ENCODE peak calls at places on chromosomes 2 and 18, in four cellular contexts. A is neural progenitor cell, H is sigmoid colon, R is heart left ventricle. W is an unnamed sample.
A peak's percentile ranks its signal among the peaks of the same experiment; 100 is the strongest.

GRCh38 chr2:239308696-239309397 is 92.0 kb downstream of the HDAC4 start:
- DNase-seq in R (no peak), H (peak; percentile 90), A (no peak), W (no peak)

GRCh38 chr18:13566941-13567762 is 159.2 kb downstream of the FAM210A start:
- DNase-seq in R (peak; percentile 56), A (no peak), H (peak; percentile 82), W (peak; percentile 43)

GRCh38 chr18:77550625-77551024 is 301.0 kb downstream of the GALR1 start:
- DNase-seq in R (no peak), H (no peak), A (no peak), W (no peak)

GRCh38 chr18:6504605-6505510 is 90.1 kb upstream of the L3MBTL4 start:
- DNase-seq in R (no peak), A (no peak), H (no peak), W (no peak)

GRCh38 chr2:108971661-108972566 is 17.1 kb downstream of the EDAR start:
- DNase-seq in R (peak; percentile 65), A (no peak), H (no peak), W (no peak)

GRCh38 chr2:201827621-201828020 is 21.3 kb downstream of the CDK15 start:
- DNase-seq in R (no peak), H (no peak), A (no peak), W (no peak)

GRCh38 chr2:183937220-183937619 is 661.1 kb upstream of the ZNF804A start:
- DNase-seq in R (no peak), H (no peak), A (no peak), W (no peak)

GRCh38 chr2:150309681-150310080 is 177.8 kb downstream of the RND3 start:
- DNase-seq in H (no peak), R (no peak), A (no peak), W (no peak)

GRCh38 chr18:21443776-21444464 is 156.6 kb downstream of the ESCO1 start:
- DNase-seq in H (no peak), A (no peak), R (no peak), W (no peak)

GRCh38 chr2:231378028-231378722 is 17.3 kb upstream of the B3GNT7 start:
- DNase-seq in H (no peak), A (no peak), R (no peak), W (no peak)

GRCh38 chr2:163182764-163183354 is 344.3 kb upstream of the KCNH7 start:
- DNase-seq in H (no peak), R (no peak), A (no peak), W (no peak)

GRCh38 chr18:35041752-35042379 is 653 bp downstream of the MAPRE2 start:
- DNase-seq in R (no peak), H (no peak), A (peak; percentile 36), W (peak; percentile 31)

GRCh38 chr2:24766609-24767008 is 26.6 kb downstream of the PTRHD1 start:
- DNase-seq in H (no peak), A (no peak), R (no peak), W (no peak)

GRCh38 chr18:46050268-46050667 is 21.8 kb downstream of the PSTPIP2 start:
- DNase-seq in A (no peak), R (no peak), H (no peak), W (no peak)

GRCh38 chr18:23573020-23573419 is 13.3 kb downstream of the NPC1 start:
- DNase-seq in R (no peak), H (no peak), A (no peak), W (no peak)

GRCh38 chr18:23573948-23574431 is 12.3 kb downstream of the NPC1 start:
- DNase-seq in R (no peak), A (no peak), H (no peak), W (no peak)

GRCh38 chr18:23574611-23575308 is 11.5 kb downstream of the NPC1 start:
- DNase-seq in A (no peak), H (no peak), R (no peak), W (no peak)

GRCh38 chr18:23572570-23572969 is 13.7 kb downstream of the NPC1 start:
- DNase-seq in A (no peak), H (no peak), R (no peak), W (no peak)

GRCh38 chr18:23575309-23575651 is 11.0 kb downstream of the NPC1 start:
- DNase-seq in R (no peak), A (no peak), H (no peak), W (no peak)
- H3K27ac ChIP-seq in R (no peak overlapping the region), A (no peak overlapping the region), H (no peak overlapping the region), W (peak overlapping the region; percentile 38)

GRCh38 chr2:240501531-240501991 is 56.2 kb downstream of the ANKMY1 start:
- DNase-seq in H (no peak), R (no peak), A (no peak), W (no peak)

GRCh38 chr2:240502059-240502429 is 55.7 kb downstream of the ANKMY1 start:
- DNase-seq in A (no peak), H (no peak), R (no peak), W (no peak)

GRCh38 chr2:240503848-240504247 is 53.9 kb downstream of the ANKMY1 start:
- DNase-seq in H (no peak), A (no peak), R (no peak), W (no peak)

GRCh38 chr2:240503375-240503774 is 54.4 kb downstream of the ANKMY1 start:
- DNase-seq in A (no peak), R (no peak), H (no peak), W (no peak)

GRCh38 chr2:240502430-240503121 is 55.2 kb downstream of the ANKMY1 start:
- DNase-seq in H (no peak), R (no peak), A (no peak), W (no peak)
- H3K27ac ChIP-seq in H (no peak overlapping the region), R (no peak overlapping the region), A (no peak overlapping the region), W (no peak overlapping the region)

DNA sequence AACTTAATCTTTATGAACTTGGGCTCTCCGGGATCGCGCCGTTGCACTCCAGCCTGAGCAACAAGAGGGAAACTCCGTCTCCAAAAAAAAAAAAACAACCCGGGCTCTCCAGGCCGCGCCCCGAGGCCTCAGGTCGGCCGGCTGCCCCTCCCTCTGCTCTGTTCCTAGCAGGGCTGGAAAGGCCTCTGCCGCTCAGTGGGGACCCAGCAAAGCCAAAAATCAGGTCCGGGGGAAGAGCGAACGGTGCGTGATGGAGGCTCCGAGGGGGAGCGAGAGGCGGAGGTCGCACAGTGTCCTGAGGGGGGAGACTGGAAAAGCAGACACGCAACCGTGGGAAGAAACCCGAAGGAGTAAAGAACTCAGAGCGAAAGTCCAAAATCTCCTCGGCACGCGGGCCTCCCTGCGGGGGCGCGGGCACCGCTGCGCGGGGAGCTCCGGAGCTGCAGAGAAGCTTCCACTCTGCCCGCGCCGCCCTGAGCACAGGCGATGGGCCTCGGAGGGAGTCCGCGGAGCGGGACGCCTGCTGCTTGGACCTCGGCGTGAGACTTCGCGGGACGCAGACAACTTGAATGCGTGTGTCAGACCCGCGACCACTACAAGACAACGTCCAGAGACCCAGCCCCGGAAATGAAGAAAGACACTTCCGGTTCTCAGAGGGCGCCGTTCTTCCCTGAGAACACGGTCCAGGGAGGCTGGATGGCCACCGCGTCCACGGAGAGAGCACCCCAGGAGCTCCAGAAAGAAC is 219.7 kb downstream of the DPP10 start:
- DNase-seq in H (peak; percentile 59), R (peak; percentile 26), A (peak; percentile 38), W (peak; percentile 17)
- H3K27ac ChIP-seq in H (no peak overlapping the region), R (no peak overlapping the region), A (no peak overlapping the region), W (peak overlapping the region; percentile 42)

GRCh38 chr2:137138263-137138662 is 372.9 kb downstream of the THSD7B start:
- DNase-seq in H (no peak), A (no peak), R (no peak), W (no peak)
- H3K27ac ChIP-seq in H (no peak overlapping the region), A (no peak overlapping the region), R (no peak overlapping the region), W (no peak overlapping the region)